ENCODE peak calls at places on chromosomes 12 and 14, in ten cellular contexts. G, Y, B, C, K, L, H, R, T and M are unnamed samples.

GRCh38 chr12:49819786-49820185 is 8.4 kb downstream of the NCKAP5L start:
- DNase-seq in G (no peak), Y (no peak), B (no peak), C (no peak), K (no peak), L (no peak), H (no peak), R (no peak), T (peak), M (no peak)

GRCh38 chr12:100295764-100296555 is 29.0 kb downstream of the SCYL2 start:
- DNase-seq in G (no peak), Y (no peak), B (no peak), C (no peak), K (no peak), L (no peak), H (peak), R (no peak), T (no peak), M (no peak)

GRCh38 chr14:103562385-103563088 is at the start of the genes BAG5 and COA8:
- DNase-seq in G (no peak), Y (peak), B (peak), C (peak), K (peak), L (peak), H (peak), R (peak), T (peak), M (no peak)

GRCh38 chr12:126726481-126727217 is 1540.3 kb upstream of the TMEM132C start:
- DNase-seq in G (no peak), Y (no peak), B (peak), C (no peak), K (no peak), L (no peak), H (no peak), R (no peak), T (no peak), M (no peak)

GRCh38 chr12:15001733-15002471 is 29.1 kb downstream of the PDE6H start:
- DNase-seq in G (no peak), Y (no peak), B (peak), C (no peak), K (peak), L (no peak), H (no peak), R (peak), T (peak), M (no peak)

GRCh38 chr12:78181544-78182162 is 351.0 kb downstream of the NAV3 start:
- DNase-seq in G (no peak), Y (no peak), B (peak), C (peak), K (peak), L (no peak), H (peak), R (no peak), T (no peak), M (no peak)

GRCh38 chr14:23437142-23438129 is 2.0 kb upstream of the MYH7 start:
- DNase-seq in G (no peak), Y (no peak), B (no peak), C (no peak), K (no peak), L (no peak), H (no peak), R (no peak), T (no peak), M (no peak)

GRCh38 chr12:24851816-24852337 is 97.0 kb downstream of the BCAT1 start:
- DNase-seq in G (no peak), Y (no peak), B (no peak), C (no peak), K (no peak), L (no peak), H (peak), R (no peak), T (no peak), M (no peak)

GRCh38 chr12:68042212-68042699 is 53.0 kb downstream of the IFNG-AS1 start:
- DNase-seq in G (no peak), Y (no peak), B (no peak), C (no peak), K (peak), L (peak), H (no peak), R (no peak), T (no peak), M (no peak)

GRCh38 chr14:105931808-105932483 is 405.6 kb downstream of the TMEM121 start:
- DNase-seq in G (peak), Y (no peak), B (no peak), C (no peak), K (no peak), L (no peak), H (no peak), R (peak), T (no peak), M (no peak)

GRCh38 chr14:66379116-66379515 is 107.1 kb upstream of the CCDC196 start:
- DNase-seq in G (no peak), Y (no peak), B (no peak), C (no peak), K (no peak), L (no peak), H (no peak), R (peak), T (no peak), M (no peak)

GRCh38 chr14:95355422-95355821 is 35.7 kb upstream of the CLMN start:
- DNase-seq in G (no peak), Y (no peak), B (no peak), C (no peak), K (no peak), L (no peak), H (no peak), R (no peak), T (no peak), M (no peak)

GRCh38 chr12:34396861-34397590 is 374.7 kb downstream of the ALG10 start:
- DNase-seq in G (peak), Y (no peak), B (no peak), C (no peak), K (no peak), L (no peak), H (no peak), R (peak), T (peak), M (no peak)

GRCh38 chr12:16008442-16008841 is 97.3 kb downstream of the DERA start:
- DNase-seq in G (no peak), Y (no peak), B (no peak), C (no peak), K (no peak), L (no peak), H (no peak), R (no peak), T (no peak), M (no peak)

GRCh38 chr12:121444842-121445202 is 44.9 kb downstream of the RNF34 start:
- DNase-seq in G (no peak), Y (no peak), B (no peak), C (no peak), K (no peak), L (no peak), H (no peak), R (no peak), T (no peak), M (no peak)

GRCh38 chr12:116318738-116319050 is 41.2 kb upstream of the MED13L start:
- DNase-seq in G (no peak), Y (no peak), B (no peak), C (no peak), K (no peak), L (no peak), H (no peak), R (peak), T (peak), M (no peak)

GRCh38 chr12:12992418-12993175 is 7.5 kb downstream of the HEBP1 start:
- DNase-seq in G (no peak), Y (no peak), B (peak), C (peak), K (peak), L (no peak), H (peak), R (peak), T (peak), M (no peak)

GRCh38 chr14:79093542-79093941 is 923.4 kb downstream of the NRXN3 start:
- DNase-seq in G (no peak), Y (no peak), B (no peak), C (peak), K (no peak), L (no peak), H (no peak), R (no peak), T (no peak), M (no peak)

GRCh38 chr12:20624718-20625117 is 70.4 kb upstream of the SLCO1C1 start:
- DNase-seq in G (no peak), Y (peak), B (peak), C (no peak), K (peak), L (no peak), H (peak), R (no peak), T (no peak), M (no peak)

GRCh38 chr12:58310828-58311273 is 369.5 kb downstream of the ATP23 start:
- DNase-seq in G (no peak), Y (peak), B (no peak), C (no peak), K (peak), L (no peak), H (peak), R (no peak), T (no peak), M (peak)

GRCh38 chr14:65296402-65296801 is 116.1 kb upstream of the FUT8 start:
- DNase-seq in G (no peak), Y (no peak), B (no peak), C (no peak), K (no peak), L (no peak), H (peak), R (peak), T (no peak), M (no peak)

GRCh38 chr12:116882742-116883141 is 1.5 kb upstream of the HRK start:
- DNase-seq in G (no peak), Y (no peak), B (peak), C (no peak), K (no peak), L (no peak), H (peak), R (no peak), T (no peak), M (no peak)

GRCh38 chr14:19878029-19878642 is 3.2 kb downstream of the OR4K2 start:
- DNase-seq in G (no peak), Y (peak), B (peak), C (no peak), K (peak), L (no peak), H (no peak), R (no peak), T (no peak), M (no peak)

GRCh38 chr12:32273712-32274111 is 125.6 kb upstream of the FGD4 start:
- DNase-seq in G (no peak), Y (no peak), B (peak), C (no peak), K (no peak), L (no peak), H (no peak), R (no peak), T (no peak), M (no peak)

GRCh38 chr12:49974231-49974675 is 1.5 kb downstream of the AQP6 start:
- DNase-seq in G (peak), Y (no peak), B (peak), C (no peak), K (peak), L (no peak), H (peak), R (peak), T (peak), M (no peak)

GRCh38 chr12:64912501-64912900 is 88.1 kb downstream of the TBC1D30 start:
- DNase-seq in G (no peak), Y (no peak), B (no peak), C (no peak), K (no peak), L (no peak), H (no peak), R (no peak), T (no peak), M (no peak)

GRCh38 chr14:50003213-50004021 is 110.5 kb downstream of the ARF6 start:
- DNase-seq in G (no peak), Y (peak), B (peak), C (peak), K (peak), L (peak), H (peak), R (peak), T (peak), M (no peak)

GRCh38 chr14:72864712-72865365 is 29.1 kb downstream of the DPF3 start:
- DNase-seq in G (no peak), Y (no peak), B (no peak), C (no peak), K (no peak), L (no peak), H (no peak), R (no peak), T (no peak), M (no peak)

GRCh38 chr14:33643782-33644181 is 307.1 kb downstream of the EGLN3 start:
- DNase-seq in G (no peak), Y (no peak), B (no peak), C (no peak), K (no peak), L (no peak), H (no peak), R (no peak), T (no peak), M (no peak)

GRCh38 chr12:28704477-28705169 is 444.5 kb upstream of the FAR2 start:
- DNase-seq in G (no peak), Y (no peak), B (no peak), C (no peak), K (no peak), L (no peak), H (no peak), R (no peak), T (no peak), M (no peak)

GRCh38 chr12:78470354-78471195 is 394.0 kb upstream of the SYT1 start:
- DNase-seq in G (no peak), Y (peak), B (peak), C (no peak), K (peak), L (no peak), H (peak), R (no peak), T (no peak), M (peak)

GRCh38 chr14:36663404-36664321 is 2.0 kb downstream of the PAX9 start:
- DNase-seq in G (no peak), Y (no peak), B (peak), C (no peak), K (no peak), L (no peak), H (no peak), R (no peak), T (no peak), M (no peak)

GRCh38 chr14:104239866-104240301 is 101.5 kb downstream of the KIF26A start:
- DNase-seq in G (no peak), Y (no peak), B (no peak), C (no peak), K (no peak), L (no peak), H (no peak), R (peak), T (peak), M (no peak)

GRCh38 chr12:108572166-108572790 is 9.9 kb downstream of the ISCU start:
- DNase-seq in G (peak), Y (no peak), B (no peak), C (no peak), K (no peak), L (peak), H (no peak), R (no peak), T (no peak), M (no peak)

GRCh38 chr14:85991156-85991555 is 461.2 kb downstream of the FLRT2 start:
- DNase-seq in G (no peak), Y (no peak), B (no peak), C (no peak), K (no peak), L (no peak), H (no peak), R (no peak), T (no peak), M (no peak)

GRCh38 chr12:7188557-7189397 is 709 bp upstream of the PEX5 start:
- DNase-seq in G (peak), Y (peak), B (peak), C (peak), K (peak), L (peak), H (peak), R (peak), T (peak), M (peak)

GRCh38 chr12:11981174-11981733 is 89.5 kb upstream of the BCL2L14 start:
- DNase-seq in G (no peak), Y (no peak), B (no peak), C (no peak), K (no peak), L (peak), H (no peak), R (no peak), T (no peak), M (no peak)
- TF ChIP-seq POLR2AphosphoS5 in G (no peak), Y (no peak), B (no peak), C (no peak), K (no peak), L (peak), H (no peak), R (no peak), T (no peak), M (no peak)

DNA sequence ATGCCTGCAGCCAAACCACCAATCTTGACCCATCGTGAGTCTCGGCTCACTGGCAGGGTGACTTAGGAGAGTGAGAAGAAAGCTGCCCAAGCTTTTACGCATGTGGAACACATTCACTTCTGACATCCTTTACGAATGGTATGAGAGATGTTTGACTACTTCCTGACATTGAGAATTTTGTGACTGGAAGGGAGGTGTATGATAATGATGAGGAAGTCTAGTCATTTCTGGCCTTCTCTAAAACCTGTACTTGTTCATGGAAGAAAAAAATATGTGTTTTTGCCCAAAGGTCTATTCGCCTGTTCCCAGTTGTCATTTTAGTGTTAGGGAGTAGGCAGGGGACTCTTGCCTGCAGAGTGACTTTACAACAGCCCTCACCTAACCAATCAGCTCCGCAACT is 227.2 kb upstream of the ATP2B1 start:
- DNase-seq in G (no peak), Y (no peak), B (no peak), C (no peak), K (no peak), L (peak), H (no peak), R (no peak), T (no peak), M (no peak)
- TF ChIP-seq POLR2AphosphoS5 in G (no peak), Y (no peak), B (no peak), C (no peak), K (no peak), L (no peak), H (no peak), R (no peak), T (no peak), M (no peak)

GRCh38 chr14:31937730-31938346 is 139.3 kb upstream of the ARHGAP5 start:
- DNase-seq in G (no peak), Y (peak), B (no peak), C (no peak), K (peak), L (peak), H (peak), R (peak), T (peak), M (peak)
- TF ChIP-seq POLR2AphosphoS5 in G (peak), Y (peak), B (no peak), C (no peak), K (no peak), L (no peak), H (no peak), R (peak), T (no peak), M (no peak)

GRCh38 chr12:560666-561065 is 100.9 kb downstream of the B4GALNT3 start:
- DNase-seq in G (no peak), Y (no peak), B (no peak), C (no peak), K (no peak), L (no peak), H (no peak), R (no peak), T (no peak), M (no peak)

GRCh38 chr12:561116-561705 is 101.5 kb downstream of the B4GALNT3 start:
- DNase-seq in G (no peak), Y (no peak), B (no peak), C (no peak), K (no peak), L (no peak), H (no peak), R (no peak), T (no peak), M (no peak)

GRCh38 chr12:563250-563781 is 99.9 kb downstream of the NINJ2 start:
- DNase-seq in G (no peak), Y (no peak), B (no peak), C (peak), K (no peak), L (no peak), H (no peak), R (no peak), T (no peak), M (no peak)

GRCh38 chr12:562634-563033 is 100.6 kb downstream of the NINJ2 start:
- DNase-seq in G (no peak), Y (no peak), B (no peak), C (no peak), K (no peak), L (no peak), H (no peak), R (no peak), T (no peak), M (no peak)

DNA sequence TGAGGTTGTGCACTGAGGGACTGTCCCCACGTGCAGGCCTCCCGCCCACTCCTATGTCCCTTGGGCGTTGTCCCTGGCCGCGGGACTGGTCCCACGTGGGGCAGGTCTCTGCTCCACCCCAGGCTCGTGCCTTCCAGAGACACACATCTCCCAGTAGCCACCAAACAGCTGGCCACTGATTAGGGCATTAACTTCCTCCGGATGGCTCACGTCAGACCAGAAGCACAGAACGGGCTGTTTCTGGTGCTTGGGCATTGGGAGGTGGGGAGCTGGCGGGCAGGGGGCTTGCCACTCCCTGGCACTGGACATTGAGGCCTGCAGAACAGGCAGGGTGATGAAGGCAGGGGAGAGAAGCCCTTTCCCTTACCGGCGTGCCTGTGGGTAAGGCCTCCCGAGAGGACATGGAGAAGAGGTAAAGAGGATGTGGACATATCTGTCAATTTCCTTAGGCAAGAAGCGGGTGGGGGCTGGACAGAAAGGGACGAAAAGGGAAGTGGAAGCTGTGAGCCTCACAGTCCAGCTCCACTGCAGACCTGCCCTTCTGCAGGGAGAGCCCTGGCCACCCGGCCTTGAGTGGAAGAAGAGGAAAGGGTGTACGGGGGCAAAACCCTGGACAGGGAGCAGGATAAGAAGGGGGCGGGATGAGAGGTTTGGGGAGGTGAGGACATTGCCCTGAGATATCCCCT is 101.2 kb downstream of the NINJ2 start:
- DNase-seq in G (no peak), Y (no peak), B (no peak), C (peak), K (no peak), L (no peak), H (no peak), R (no peak), T (peak), M (no peak)
- TF ChIP-seq POLR2AphosphoS5 in G (no peak), Y (no peak), B (no peak), C (peak), K (no peak), L (no peak), H (no peak), R (peak), T (peak), M (no peak)

DNA sequence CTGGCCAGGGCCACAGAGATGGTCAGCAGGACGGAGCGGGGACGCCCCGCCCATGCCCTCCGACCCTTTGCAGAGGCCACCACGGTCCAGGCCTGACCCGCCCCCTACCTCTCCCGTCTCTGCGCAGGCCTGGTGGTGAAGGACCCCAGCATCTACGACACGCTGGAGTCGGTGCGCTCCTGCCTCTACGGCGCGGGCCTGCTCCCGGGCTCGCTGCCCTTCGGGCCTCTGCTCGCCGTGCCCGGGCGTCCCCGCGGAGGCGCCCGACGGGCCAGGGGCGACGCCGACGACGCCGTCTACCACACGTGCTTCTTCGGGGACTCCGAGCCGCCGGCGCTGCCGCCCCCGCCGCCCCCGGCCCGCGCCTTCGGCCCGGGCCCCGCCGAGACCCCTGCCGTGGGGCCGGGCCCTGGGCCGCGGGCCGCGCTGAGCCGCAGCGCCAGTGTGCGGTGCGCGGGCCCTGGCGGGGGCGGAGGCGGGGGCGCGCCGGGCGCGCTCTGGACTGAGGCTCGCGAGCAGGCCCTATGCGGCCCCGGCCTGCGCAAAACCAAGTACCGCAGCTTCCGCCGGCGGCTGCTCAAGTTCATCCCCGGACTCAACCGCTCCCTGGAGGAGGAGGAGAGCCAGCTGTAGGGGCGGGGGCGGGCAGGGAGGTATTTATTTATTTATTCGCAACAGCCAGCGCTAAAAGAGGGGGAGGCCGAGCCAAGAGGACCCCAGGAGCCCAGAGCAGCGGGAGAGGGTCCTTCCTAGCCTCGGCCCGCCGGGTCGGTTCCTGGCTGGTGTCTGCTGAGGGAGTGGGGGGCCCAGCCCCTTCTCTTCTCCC is 8.0 kb downstream of the TAMALIN start:
- DNase-seq in G (no peak), Y (no peak), B (peak), C (no peak), K (no peak), L (no peak), H (no peak), R (no peak), T (no peak), M (no peak)
- TF ChIP-seq POLR2AphosphoS5 in G (no peak), Y (no peak), B (peak), C (no peak), K (no peak), L (no peak), H (no peak), R (no peak), T (no peak), M (no peak)